ENCODE peak calls at places on chromosomes 13 and 19, in four cellular contexts. S, C, J and F are unnamed samples.

GRCh38 chr19:16836115-16836905 is 7.1 kb downstream of the SIN3B start:
- DNase-seq in S (no peak), C (peak; percentile 20), J (no peak), F (no peak)

GRCh38 chr19:11164278-11164677 is 8.7 kb upstream of the SPC24 start:
- DNase-seq in S (no peak), C (no peak), J (no peak), F (no peak)

GRCh38 chr13:113118328-113119021 is 4.1 kb upstream of the F10 start:
- DNase-seq in S (no peak), C (no peak), J (no peak), F (no peak)

GRCh38 chr13:30486230-30487074 is 20.7 kb upstream of the HMGB1 start:
- DNase-seq in S (no peak), C (no peak), J (no peak), F (no peak)

GRCh38 chr13:26601669-26602068 is 44.2 kb downstream of the WASF3 start:
- DNase-seq in S (peak; percentile 26), C (peak; percentile 43), J (no peak), F (no peak)

GRCh38 chr19:38458991-38459390 is 25.5 kb downstream of the RYR1 start:
- DNase-seq in S (no peak), C (no peak), J (no peak), F (no peak)

GRCh38 chr13:44197791-44198770 is 175.5 kb upstream of the SERP2 start:
- DNase-seq in S (peak; percentile 6), C (peak; percentile 60), J (no peak), F (no peak)

GRCh38 chr19:32172761-32173160 is 172.6 kb upstream of the ZNF507 start:
- DNase-seq in S (no peak), C (no peak), J (no peak), F (no peak)

GRCh38 chr13:56528040-56528760 is 612.5 kb upstream of the PRR20A start:
- DNase-seq in S (no peak), C (no peak), J (no peak), F (no peak)

GRCh38 chr13:48542581-48543341 is 9.9 kb upstream of the RCBTB2 start:
- DNase-seq in S (peak; percentile 29), C (peak; percentile 9), J (no peak), F (no peak)

GRCh38 chr19:42246869-42247630 is 4.6 kb upstream of the GSK3A start:
- DNase-seq in S (no peak), C (no peak), J (no peak), F (no peak)

GRCh38 chr19:23402388-23402787 is 7.1 kb upstream of the ZNF91 start:
- DNase-seq in S (no peak), C (no peak), J (no peak), F (no peak)

GRCh38 chr19:51733742-51734522 is 10.1 kb upstream of the HAS1 start:
- DNase-seq in S (no peak), C (no peak), J (no peak), F (no peak)

GRCh38 chr13:29523199-29523931 is 72.1 kb downstream of the SLC7A1 start:
- DNase-seq in S (no peak), C (peak; percentile 95), J (no peak), F (no peak)

GRCh38 chr13:113887700-113888201 is 23.9 kb upstream of the GAS6 start:
- DNase-seq in S (peak; percentile 72), C (no peak), J (no peak), F (no peak)

GRCh38 chr19:39677931-39678889 is 22.5 kb downstream of the LGALS16 start:
- DNase-seq in S (no peak), C (no peak), J (no peak), F (no peak)

GRCh38 chr13:109494955-109495354 is 291.4 kb downstream of the IRS2 start:
- DNase-seq in S (no peak), C (peak; percentile 64), J (no peak), F (no peak)

GRCh38 chr13:43036386-43037220 is 13.2 kb downstream of the DNAJC15 start:
- DNase-seq in S (no peak), C (no peak), J (no peak), F (no peak)

GRCh38 chr19:55097864-55098715 is 19.3 kb downstream of the PPP1R12C start:
- DNase-seq in S (no peak), C (no peak), J (no peak), F (no peak)

GRCh38 chr19:13155472-13156284 is 5.5 kb downstream of the IER2 start:
- DNase-seq in S (peak; percentile 80), C (peak; percentile 70), J (no peak), F (no peak)

GRCh38 chr13:110330491-110331001 is 23.5 kb downstream of the COL4A2 start:
- DNase-seq in S (peak; percentile 77), C (peak; percentile 66), J (no peak), F (no peak)

GRCh38 chr13:46893820-46894533 is 2.9 kb downstream of the HTR2A start:
- DNase-seq in S (peak; percentile 80), C (peak; percentile 32), J (no peak), F (peak; percentile 4)

GRCh38 chr13:110812111-110812868 is 98.8 kb downstream of the ING1 start:
- DNase-seq in S (peak; percentile 36), C (no peak), J (no peak), F (no peak)

GRCh38 chr13:47226516-47226915 is 329.7 kb upstream of the HTR2A start:
- DNase-seq in S (no peak), C (no peak), J (no peak), F (no peak)

GRCh38 chr13:43663474-43664090 is 123.2 kb downstream of the ENOX1 start:
- DNase-seq in S (peak; percentile 58), C (no peak), J (no peak), F (no peak)

GRCh38 chr13:102369303-102369702 is 32.5 kb downstream of the FGF14 start:
- DNase-seq in S (no peak), C (no peak), J (no peak), F (no peak)

GRCh38 chr19:56294557-56294956 is 20.1 kb downstream of the ZSCAN5A start:
- DNase-seq in S (no peak), C (peak; percentile 36), J (no peak), F (no peak)

GRCh38 chr19:39223703-39224279 is 19.7 kb upstream of the SYCN start:
- DNase-seq in S (peak; percentile 57), C (peak; percentile 25), J (no peak), F (no peak)

GRCh38 chr19:35618857-35619256 is 6.3 kb downstream of the HAUS5 start:
- DNase-seq in S (no peak), C (no peak), J (no peak), F (no peak)

GRCh38 chr13:21894091-21894490 is 223.2 kb downstream of the FGF9 start:
- DNase-seq in S (no peak), C (no peak), J (no peak), F (no peak)

GRCh38 chr13:111472083-111472482 is 151.6 kb downstream of the TEX29 start:
- DNase-seq in S (no peak), C (no peak), J (no peak), F (no peak)

GRCh38 chr19:32404939-32405430 is 585 bp upstream of the DPY19L3 start:
- DNase-seq in S (peak; percentile 74), C (peak; percentile 20), J (no peak), F (no peak)

GRCh38 chr13:49627831-49628652 is at the start of gene ARL11:
- DNase-seq in S (no peak), C (no peak), J (no peak), F (no peak)

GRCh38 chr19:35212241-35212640 is 16.3 kb downstream of the FAM187B start:
- DNase-seq in S (no peak), C (no peak), J (no peak), F (no peak)

GRCh38 chr13:95140502-95140901 is 160.7 kb downstream of the ABCC4 start:
- DNase-seq in S (no peak), C (no peak), J (no peak), F (no peak)

GRCh38 chr19:1446713-1447564 is 3.0 kb upstream of the APC2 start:
- DNase-seq in S (peak; percentile 51), C (no peak), J (no peak), F (no peak)
- H3K27me3 ChIP-seq in S (peaks cover 34% of the 10 kb centered on the region), C (peaks cover 47% of the 10 kb centered on the region), J (peaks cover 24% of the 10 kb centered on the region), F (peaks cover 63% of the 10 kb centered on the region)

DNA sequence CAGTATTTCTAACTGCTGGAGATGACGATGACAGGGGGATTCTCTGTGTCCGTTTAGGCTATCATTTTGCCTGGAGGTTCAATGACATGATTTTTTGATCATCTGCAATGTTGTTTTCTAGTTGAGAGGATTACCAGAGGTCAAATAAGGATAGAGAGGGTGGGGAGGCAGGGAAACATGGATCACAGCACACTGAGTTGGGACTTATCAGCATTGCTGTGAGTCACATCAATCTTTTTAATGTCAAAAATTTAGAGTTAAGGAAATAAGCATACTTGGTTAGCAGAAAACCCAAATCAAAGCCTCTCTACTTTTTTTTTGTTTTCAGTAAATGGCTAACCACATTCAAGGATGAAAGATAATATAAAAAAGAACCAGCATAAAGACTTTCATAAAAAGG is 43.0 kb upstream of the CSNK1A1L start:
- DNase-seq in S (no peak), C (peak; percentile 21), J (no peak), F (no peak)
- H3K36me3 ChIP-seq in S (no peaks in the 10 kb centered on the region), C (no peaks in the 10 kb centered on the region), J (no peaks in the 10 kb centered on the region), F (no peaks in the 10 kb centered on the region)

GRCh38 chr19:2582984-2583956 is 107.3 kb downstream of the GADD45B start:
- DNase-seq in S (no peak), C (no peak), J (no peak), F (no peak)

GRCh38 chr19:2577722-2578335 is 101.9 kb downstream of the GADD45B start:
- DNase-seq in S (peak; percentile 16), C (no peak), J (no peak), F (no peak)

GRCh38 chr19:2578391-2578826 is 102.5 kb downstream of the GADD45B start:
- DNase-seq in S (peak; percentile 64), C (peak; percentile 40), J (no peak), F (peak; percentile 18)

GRCh38 chr19:2578911-2579677 is 103.2 kb downstream of the GADD45B start:
- DNase-seq in S (peak; percentile 91), C (peak; percentile 90), J (no peak), F (no peak)

GRCh38 chr19:2579678-2580280 is 103.9 kb downstream of the GADD45B start:
- DNase-seq in S (no peak), C (no peak), J (no peak), F (no peak)
- H3K4me3 ChIP-seq in S (peak overlapping the region; percentile 75), C (peak overlapping the region; percentile 53), J (no peak overlapping the region), F (no peak overlapping the region)

GRCh38 chr19:29311391-29311790 is 98.4 kb upstream of the UQCRFS1 start:
- DNase-seq in S (no peak), C (no peak), J (no peak), F (no peak)

GRCh38 chr19:29303707-29304090 is 90.7 kb upstream of the UQCRFS1 start:
- DNase-seq in S (no peak), C (no peak), J (no peak), F (no peak)

GRCh38 chr19:29309637-29310036 is 96.7 kb upstream of the UQCRFS1 start:
- DNase-seq in S (no peak), C (no peak), J (no peak), F (no peak)

GRCh38 chr19:29305268-29305667 is 92.3 kb upstream of the UQCRFS1 start:
- DNase-seq in S (no peak), C (no peak), J (no peak), F (no peak)

DNA sequence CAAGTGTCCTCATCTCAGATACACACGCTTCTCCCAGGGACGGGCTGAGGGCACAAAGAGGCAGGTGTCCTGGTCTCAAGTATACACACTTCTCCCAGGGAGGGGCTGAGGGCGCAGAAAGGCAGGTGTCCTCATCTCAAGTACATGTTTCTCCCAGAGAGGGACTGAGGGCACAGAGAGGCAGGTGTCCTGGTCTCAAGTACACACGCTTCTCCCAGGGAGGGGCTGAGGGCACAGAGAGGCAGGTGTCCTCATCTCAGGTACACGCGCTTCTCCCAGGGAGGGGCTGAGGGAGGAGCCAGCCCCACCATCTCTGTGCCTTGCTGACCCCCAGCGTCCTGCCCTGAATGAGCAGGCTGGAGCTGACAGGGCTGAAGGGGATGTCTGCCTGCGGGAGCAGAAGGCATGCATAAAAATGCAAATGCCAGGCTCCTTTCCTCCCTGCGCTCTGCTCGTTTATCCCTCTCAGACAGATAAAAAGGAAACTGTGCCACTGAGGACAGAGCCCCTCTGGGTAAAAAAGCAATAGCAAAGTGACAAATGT is 96.1 kb upstream of the UQCRFS1 start:
- DNase-seq in S (no peak), C (no peak), J (no peak), F (no peak)
- H3K27me3 ChIP-seq in S (peaks cover 54% of the 10 kb centered on the region), C (no peaks in the 10 kb centered on the region), J (peaks cover 2% of the 10 kb centered on the region), F (peaks cover 8% of the 10 kb centered on the region)